ENCODE peak calls at places on chromosomes 16 and 17, in four cellular contexts. Y, T, K and L are unnamed samples.

GRCh38 chr17:352421-353212 is at the start of gene RPH3AL:
- DNase-seq in Y (peak), T (peak), K (no peak), L (no peak)

GRCh38 chr16:72791786-72792185 is 256.1 kb downstream of the ZFHX3 start:
- DNase-seq in Y (no peak), T (no peak), K (no peak), L (no peak)

GRCh38 chr16:84459941-84460405 is 44.5 kb downstream of the MEAK7 start:
- DNase-seq in Y (no peak), T (no peak), K (no peak), L (no peak)

GRCh38 chr17:61124562-61124961 is 275.1 kb upstream of the TBX2 start:
- DNase-seq in Y (no peak), T (no peak), K (no peak), L (no peak)

GRCh38 chr16:48064971-48065370 is 90.8 kb downstream of the ABCC12 start:
- DNase-seq in Y (no peak), T (no peak), K (no peak), L (no peak)

GRCh38 chr16:7334801-7335560 is 2.3 kb downstream of the RBFOX1 start:
- DNase-seq in Y (no peak), T (no peak), K (no peak), L (no peak)

GRCh38 chr17:55456307-55457240 is 34.9 kb upstream of the MMD start:
- DNase-seq in Y (no peak), T (no peak), K (no peak), L (no peak)

GRCh38 chr16:19555938-19556778 is 655 bp downstream of the VPS35L start:
- DNase-seq in Y (peak), T (no peak), K (peak), L (peak)

GRCh38 chr17:83192161-83192788 is 112.9 kb downstream of the METRNL start:
- DNase-seq in Y (no peak), T (no peak), K (no peak), L (no peak)

GRCh38 chr16:30768583-30769181 is 6.6 kb downstream of the RNF40 start:
- DNase-seq in Y (no peak), T (no peak), K (no peak), L (no peak)

GRCh38 chr17:13306310-13306962 is 288.6 kb upstream of the ELAC2 start:
- DNase-seq in Y (peak), T (peak), K (peak), L (peak)

GRCh38 chr17:45429338-45430005 is 3.2 kb downstream of the ARHGAP27 start:
- DNase-seq in Y (no peak), T (no peak), K (no peak), L (no peak)

GRCh38 chr17:70081885-70082284 is 6.9 kb downstream of the KCNJ16 start:
- DNase-seq in Y (no peak), T (no peak), K (no peak), L (no peak)

GRCh38 chr16:30187971-30188561 is 4.7 kb downstream of the CORO1A start:
- DNase-seq in Y (no peak), T (no peak), K (no peak), L (no peak)

GRCh38 chr17:38885044-38885727 is 15.3 kb downstream of the LASP1 start:
- DNase-seq in Y (no peak), T (peak), K (no peak), L (no peak)

GRCh38 chr16:86447228-86447627 is 63.1 kb upstream of the FOXF1 start:
- DNase-seq in Y (no peak), T (no peak), K (no peak), L (no peak)

GRCh38 chr16:67537270-67537635 is 8.6 kb downstream of the RIPOR1 start:
- DNase-seq in Y (no peak), T (no peak), K (no peak), L (no peak)

GRCh38 chr17:82200743-82201497 is 11.7 kb downstream of the CCDC57 start:
- DNase-seq in Y (no peak), T (no peak), K (peak), L (no peak)

GRCh38 chr17:79931517-79932309 is 92.5 kb upstream of the CBX4 start:
- DNase-seq in Y (no peak), T (peak), K (no peak), L (no peak)

GRCh38 chr16:46757339-46758050 is 9.4 kb upstream of the MYLK3 start:
- DNase-seq in Y (no peak), T (no peak), K (peak), L (no peak)

GRCh38 chr17:71460943-71461342 is 659.9 kb upstream of the SOX9 start:
- DNase-seq in Y (peak), T (no peak), K (no peak), L (no peak)

GRCh38 chr17:55198690-55199370 is 65.9 kb upstream of the HLF start:
- DNase-seq in Y (no peak), T (no peak), K (no peak), L (no peak)

GRCh38 chr17:1486802-1487695 is 5.4 kb downstream of the MYO1C start:
- DNase-seq in Y (peak), T (no peak), K (peak), L (peak)

GRCh38 chr16:88352261-88353200 is 30.2 kb upstream of the ZNF469 start:
- DNase-seq in Y (no peak), T (no peak), K (no peak), L (no peak)

GRCh38 chr17:33234930-33235685 is 58.0 kb downstream of the ASIC2 start:
- DNase-seq in Y (no peak), T (no peak), K (no peak), L (peak)

GRCh38 chr16:47734987-47735594 is 274.0 kb downstream of the PHKB start:
- DNase-seq in Y (no peak), T (no peak), K (no peak), L (no peak)

GRCh38 chr17:68843522-68843921 is 111.7 kb downstream of the ABCA8 start:
- DNase-seq in Y (no peak), T (no peak), K (no peak), L (no peak)

GRCh38 chr17:18224428-18225120 is 861 bp upstream of the LLGL1 start:
- DNase-seq in Y (no peak), T (peak), K (peak), L (no peak)

GRCh38 chr16:21697032-21697431 is 33.3 kb downstream of the OTOA start:
- DNase-seq in Y (no peak), T (no peak), K (no peak), L (no peak)

GRCh38 chr16:74297296-74297665 is 667 bp downstream of the PSMD7 start:
- DNase-seq in Y (no peak), T (peak), K (no peak), L (no peak)

DNA sequence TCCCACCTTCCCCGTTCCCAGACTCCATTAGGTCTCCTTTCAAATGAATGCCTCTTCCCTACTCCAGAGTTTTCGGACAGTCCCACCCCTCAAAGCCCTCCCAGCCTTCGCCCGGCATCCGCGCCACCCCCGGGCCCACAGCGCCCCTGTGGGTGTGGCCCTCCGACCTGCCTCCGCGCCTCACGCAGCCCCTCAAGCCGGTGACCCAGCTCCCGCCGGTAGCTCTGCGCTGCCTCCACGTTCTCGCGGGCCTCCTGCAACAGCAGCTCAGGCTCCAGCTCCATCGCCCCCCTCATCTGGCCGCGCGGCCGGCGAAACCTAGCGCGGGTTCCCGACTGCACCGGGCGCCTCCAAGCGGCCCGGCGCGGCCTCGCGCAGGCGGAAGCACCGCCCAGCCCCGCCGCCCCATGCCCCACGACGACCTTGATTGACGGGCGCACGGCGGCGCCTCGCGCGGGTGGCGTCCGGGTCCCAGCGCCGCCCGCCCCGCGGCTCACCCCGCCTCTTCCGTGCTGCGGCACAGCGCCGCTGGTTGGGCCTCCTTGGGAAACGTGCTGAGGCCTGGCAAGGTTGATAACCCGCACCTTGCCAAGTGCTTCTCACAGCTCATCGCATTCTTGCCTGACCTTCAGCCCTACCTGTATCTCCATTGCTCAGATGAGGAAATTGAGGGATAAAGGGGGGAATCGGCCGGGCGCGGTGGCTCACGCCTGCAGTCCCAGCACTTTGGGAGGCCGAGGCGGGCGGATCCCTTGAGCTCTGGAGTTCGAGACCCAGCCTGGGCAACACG is at the start of gene CRLF3:
- DNase-seq in Y (peak), T (peak), K (peak), L (peak)
- TF ChIP-seq POLR2AphosphoS5 in Y (peak), T (peak), K (peak), L (peak)

GRCh38 chr17:42268236-42268635 is 8.0 kb downstream of the STAT5B start:
- DNase-seq in Y (no peak), T (no peak), K (no peak), L (no peak)
- TF ChIP-seq TCF7L2 in Y (no peak), T (no peak), K (no peak), L (no peak)

GRCh38 chr16:54633943-54634362 is 296.7 kb upstream of the IRX5 start:
- DNase-seq in Y (peak), T (peak), K (peak), L (no peak)
- TF ChIP-seq SIN3A in Y (no peak), T (no peak), K (no peak), L (no peak)

DNA sequence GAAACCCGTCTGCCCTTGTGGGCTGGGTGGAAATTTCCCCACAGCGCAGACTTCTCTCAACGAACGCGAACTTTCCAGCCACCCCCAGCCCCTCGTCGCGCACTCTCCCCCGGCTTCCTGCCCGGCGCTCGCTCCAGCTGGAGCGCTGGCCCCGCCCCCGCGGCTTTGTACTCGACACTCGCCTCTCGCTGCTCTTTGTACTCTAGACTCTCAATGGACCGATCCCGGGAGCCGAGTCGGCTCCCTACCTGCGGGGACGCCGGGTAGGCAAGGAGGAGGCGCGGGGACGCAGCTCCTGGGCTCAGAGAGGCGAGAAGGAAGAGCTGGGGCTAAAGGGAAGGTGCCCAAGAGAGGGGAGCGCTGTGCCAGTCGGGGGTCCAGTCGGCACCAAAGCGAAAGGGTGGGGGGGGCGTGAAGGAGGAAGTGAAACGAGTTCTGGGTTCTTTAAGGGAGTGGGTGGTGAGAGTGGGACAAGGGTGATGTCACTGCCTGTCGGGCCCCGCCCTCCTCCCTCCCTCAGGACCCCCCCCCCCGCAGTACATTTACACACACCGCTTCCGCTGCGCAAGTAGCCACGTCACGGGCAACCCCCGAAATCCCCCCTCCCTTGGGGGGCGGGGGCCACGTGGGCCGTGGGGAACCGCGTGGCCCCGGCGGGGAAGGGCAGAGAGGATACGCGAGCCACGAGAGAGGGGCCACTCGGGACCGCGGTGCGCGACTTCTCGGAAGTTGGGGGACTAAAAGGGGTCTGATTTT is 9.7 kb downstream of the KDM6B start:
- DNase-seq in Y (no peak), T (peak), K (peak), L (no peak)
- TF ChIP-seq POLR2AphosphoS5 in Y (no peak), T (peak), K (no peak), L (no peak)

GRCh38 chr17:58184308-58184985 is 8.1 kb upstream of the EPX start:
- DNase-seq in Y (peak), T (no peak), K (peak), L (no peak)
- TF ChIP-seq TCF7L2 in Y (no peak), T (no peak), K (no peak), L (no peak)

DNA sequence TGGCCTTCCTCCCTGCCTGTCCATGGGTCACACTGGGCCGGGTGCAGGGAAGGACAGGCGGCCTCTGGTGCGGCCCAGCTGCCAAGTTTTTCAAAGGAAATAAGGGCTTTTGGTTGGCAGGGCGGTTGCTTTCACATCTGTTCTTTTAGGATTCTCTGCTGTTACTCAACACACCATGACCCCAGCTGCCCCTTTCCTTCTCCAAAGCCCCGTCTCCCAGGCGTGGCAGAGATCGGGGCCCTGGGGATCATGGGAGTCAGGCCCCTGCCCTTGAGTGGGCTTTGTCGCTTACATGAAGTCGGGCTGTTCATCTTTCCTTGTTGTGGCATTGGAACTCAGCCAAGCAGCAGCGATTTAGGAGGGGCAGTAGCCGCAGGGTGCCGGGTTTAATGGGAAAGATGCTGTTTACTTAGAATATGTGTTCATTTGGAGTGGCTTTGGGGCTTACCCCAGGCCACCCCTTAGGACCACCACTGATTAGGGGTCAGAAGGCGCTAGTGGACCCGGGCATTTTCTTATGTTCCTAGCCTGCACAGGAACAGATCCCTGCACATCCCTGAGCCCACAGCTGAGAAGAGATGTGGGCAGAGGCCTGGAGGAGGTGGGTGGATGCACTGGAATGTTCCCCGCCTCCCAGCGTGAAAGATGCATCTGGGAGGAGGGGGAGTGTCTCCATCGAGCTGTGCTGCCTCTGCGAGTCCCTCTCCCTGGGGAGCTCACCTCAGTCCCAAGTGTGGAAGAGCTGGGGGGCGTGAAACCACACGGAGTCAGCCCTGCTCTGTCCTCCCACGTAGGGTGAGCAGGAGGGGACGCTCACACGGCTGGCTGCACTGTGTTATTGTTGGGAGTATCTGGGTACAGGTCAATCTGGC is 6.8 kb upstream of the ADCY7 start:
- DNase-seq in Y (no peak), T (no peak), K (no peak), L (no peak)
- TF ChIP-seq SIN3A in Y (no peak), T (no peak), K (no peak), L (no peak)

DNA sequence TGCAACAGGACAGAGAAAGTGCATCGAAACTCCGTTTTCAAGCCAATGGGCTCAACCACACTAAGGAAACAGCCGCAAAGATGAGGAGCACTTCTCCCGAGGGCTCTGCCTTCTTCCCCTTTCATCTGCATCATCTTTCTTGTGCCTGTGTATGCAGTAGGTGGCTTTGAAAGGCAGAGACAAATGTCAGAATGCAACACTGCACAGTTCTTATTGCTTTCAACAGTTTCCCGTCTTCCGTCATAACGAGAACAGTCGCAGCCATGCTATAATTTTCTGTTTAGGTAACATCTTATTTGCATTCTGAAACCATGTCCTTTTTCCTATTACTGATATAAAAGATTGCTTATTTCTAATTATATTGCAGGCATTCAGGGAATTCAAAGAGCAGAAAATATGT is 205.2 kb downstream of the SLC39A11 start:
- DNase-seq in Y (no peak), T (no peak), K (no peak), L (no peak)
- TF ChIP-seq POLR2AphosphoS5 in Y (no peak), T (no peak), K (no peak), L (no peak)